ENCODE peak calls at places on chromosome 14, in seven cellular contexts. R is GM12865; I is T-helper 1 cell; X is lower lobe of right lung; Y is H9; C is activated naive CD8-positive, alpha-beta T cell treated with anti-CD3 and anti-CD28 coated beads, Interleukin-2, amount 50 U/mL, for 24 hours; L is activated CD8-positive, alpha-beta memory T cell treated with anti-CD3 and anti-CD28 coated beads for 4 hours. T is an unnamed sample.

GRCh38 chr14:59283380-59283779 is 94.9 kb downstream of the DAAM1 start:
- DNase-seq in R (no peak), L (no peak), Y (no peak), X (no peak), I (no peak), C (no peak), T (no peak)

GRCh38 chr14:39988939-39989338 is 556.7 kb upstream of the FBXO33 start:
- DNase-seq in R (peak), I (no peak), L (no peak), Y (no peak), X (no peak), C (no peak), T (peak)

GRCh38 chr14:98138666-98139065 is 1133.3 kb downstream of the BCL11B start:
- DNase-seq in I (peak), L (peak), X (no peak), Y (peak), R (peak), C (peak), T (no peak)

GRCh38 chr14:106883218-106883692 is 1356.9 kb downstream of the TMEM121 start:
- DNase-seq in R (peak), L (no peak), C (peak), X (no peak), I (peak), Y (no peak), T (peak)

GRCh38 chr14:74402264-74403251 is 23.5 kb downstream of the SYNDIG1L start:
- DNase-seq in I (no peak), X (peak), Y (no peak), L (no peak), C (no peak), R (peak), T (no peak)

GRCh38 chr14:93064411-93065271 is 51.1 kb downstream of the ITPK1 start:
- DNase-seq in L (no peak), X (no peak), R (no peak), C (no peak), Y (no peak), I (no peak), T (peak)

GRCh38 chr14:96852823-96853422 is 55.7 kb downstream of the VRK1 start:
- DNase-seq in L (no peak), Y (no peak), R (peak), X (no peak), I (peak), C (peak), T (peak)

GRCh38 chr14:90691627-90692026 is 124.6 kb downstream of the TTC7B start:
- DNase-seq in L (no peak), C (no peak), Y (no peak), I (no peak), X (no peak), R (no peak), T (no peak)

GRCh38 chr14:84927096-84927910 is 602.6 kb upstream of the FLRT2 start:
- DNase-seq in L (no peak), R (no peak), Y (no peak), I (no peak), C (no peak), X (no peak), T (no peak)

GRCh38 chr14:25833341-25834121 is 764.3 kb downstream of the NOVA1 start:
- DNase-seq in R (no peak), L (no peak), X (no peak), I (no peak), C (peak), Y (peak), T (peak)

GRCh38 chr14:43735926-43736325 is 771.2 kb downstream of the FSCB start:
- DNase-seq in Y (no peak), C (no peak), R (no peak), X (no peak), I (no peak), L (no peak), T (no peak)

GRCh38 chr14:23294734-23295561 is 7.7 kb downstream of the PPP1R3E start:
- DNase-seq in R (peak), C (peak), X (peak), Y (peak), L (no peak), I (peak), T (peak)

GRCh38 chr14:100445436-100446088 is 122.4 kb downstream of the SLC25A47 start:
- DNase-seq in Y (no peak), X (no peak), L (no peak), C (no peak), I (no peak), R (no peak), T (no peak)

GRCh38 chr14:64673748-64674147 is 30.5 kb upstream of the PLEKHG3 start:
- DNase-seq in X (peak), Y (no peak), C (peak), I (peak), L (no peak), R (peak), T (peak)